ENCODE peak calls at places on chromosomes 13 and 19, in six cellular contexts. L is stomach, S is uterus, M is gastrocnemius medialis, V is psoas muscle, H is DND-41. O is an unnamed sample.

GRCh38 chr13:36059366-36059765 is 71.8 kb downstream of the DCLK1 start:
- DNase-seq in H (no peak), L (no peak), M (no peak), S (no peak), V (peak; percentile 52), O (no peak)

GRCh38 chr13:79989251-79989661 is 351.7 kb downstream of the SPRY2 start:
- DNase-seq in V (no peak), L (no peak), H (no peak), M (no peak), S (no peak), O (no peak)

GRCh38 chr13:83935566-83935965 is 53.3 kb upstream of the SLITRK1 start:
- DNase-seq in V (no peak), S (no peak), L (no peak), H (no peak), M (no peak), O (no peak)

GRCh38 chr19:52748336-52748950 is 13.6 kb upstream of the ZNF611 start:
- DNase-seq in L (no peak), M (peak; percentile 12), H (no peak), V (no peak), S (peak; percentile 39), O (no peak)

GRCh38 chr19:39038098-39038497 is 5.7 kb upstream of the FBXO27 start:
- DNase-seq in S (peak; percentile 18), M (no peak), V (no peak), H (no peak), L (peak; percentile 58), O (no peak)

GRCh38 chr19:9796113-9796773 is 22.6 kb downstream of the FBXL12 start:
- DNase-seq in H (peak; percentile 91), V (peak; percentile 84), L (peak; percentile 84), S (peak; percentile 82), M (peak; percentile 74), O (peak; percentile 91)

GRCh38 chr19:29588095-29588494 is 18.0 kb upstream of the POP4 start:
- DNase-seq in S (no peak), V (no peak), L (no peak), M (no peak), H (no peak), O (no peak)

GRCh38 chr13:112711528-112712265 is 21.9 kb downstream of the ATP11A start:
- DNase-seq in M (peak; percentile 85), V (peak; percentile 87), L (peak; percentile 74), S (peak; percentile 93), H (no peak), O (peak; percentile 67)

GRCh38 chr13:52345631-52346251 is 60.2 kb downstream of the THSD1 start:
- DNase-seq in V (no peak), H (no peak), M (no peak), S (no peak), L (no peak), O (no peak)

GRCh38 chr19:52689804-52690394 is 44.9 kb downstream of the ZNF611 start:
- DNase-seq in L (peak; percentile 28), S (peak; percentile 53), H (peak; percentile 52), V (peak; percentile 64), M (peak; percentile 12), O (no peak)

GRCh38 chr13:73059460-73060250 is 850 bp downstream of the KLF5 start:
- DNase-seq in H (peak; percentile 54), L (peak; percentile 75), S (peak; percentile 31), V (peak; percentile 85), M (peak; percentile 72), O (peak; percentile 66)
- TF ChIP-seq CTCF in H (peak; percentile 44), L (no peak), S (no peak), V (peak; percentile 22), M (no peak), O (no peak)

GRCh38 chr13:49220035-49220855 is at the start of gene MLNR:
- DNase-seq in S (no peak), H (no peak), L (no peak), M (no peak), V (peak; percentile 58), O (no peak)

GRCh38 chr13:49219647-49220034 is 497 bp upstream of the MLNR start:
- DNase-seq in M (no peak), S (no peak), H (no peak), V (no peak), L (no peak), O (no peak)

GRCh38 chr13:49216334-49216733 is 3.8 kb upstream of the MLNR start:
- DNase-seq in M (no peak), H (no peak), L (no peak), S (no peak), V (no peak), O (no peak)

GRCh38 chr13:49218493-49219051 is 1.6 kb upstream of the MLNR start:
- DNase-seq in M (no peak), L (no peak), V (no peak), H (no peak), S (no peak), O (no peak)

DNA sequence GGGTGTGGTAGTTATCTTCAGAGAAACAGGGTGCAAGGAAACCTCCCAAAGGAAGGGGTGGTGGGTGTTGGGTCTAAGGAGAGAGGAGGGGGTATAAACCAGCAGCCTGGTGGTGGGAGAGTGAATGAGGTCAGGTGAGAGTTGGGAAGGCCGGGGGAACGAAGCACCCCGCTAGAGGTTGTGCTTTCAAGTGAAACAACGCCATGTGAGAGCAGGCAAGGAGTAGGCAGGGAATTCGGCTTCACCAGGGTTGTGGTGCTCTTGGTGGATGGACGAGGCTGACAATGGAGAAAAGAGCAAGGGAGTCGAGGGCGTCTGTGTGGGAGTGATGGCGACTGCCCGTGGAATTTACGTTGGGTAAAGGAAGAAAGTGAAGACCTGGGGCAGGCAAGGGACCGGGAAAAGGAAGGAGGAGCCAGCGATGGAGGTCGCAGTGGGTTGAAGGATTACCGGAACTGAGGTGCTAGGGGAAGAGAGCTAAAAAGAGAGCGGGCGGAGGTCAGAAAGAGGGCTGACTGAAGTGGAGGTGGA is 2.1 kb upstream of the MLNR start:
- DNase-seq in L (no peak), S (no peak), M (no peak), H (no peak), V (no peak), O (no peak)
- H3K4me3 ChIP-seq in L (no peak overlapping the region), S (no peak overlapping the region), M (no peak overlapping the region), H (no peak overlapping the region), V (no peak overlapping the region), O (no peak overlapping the region)

DNA sequence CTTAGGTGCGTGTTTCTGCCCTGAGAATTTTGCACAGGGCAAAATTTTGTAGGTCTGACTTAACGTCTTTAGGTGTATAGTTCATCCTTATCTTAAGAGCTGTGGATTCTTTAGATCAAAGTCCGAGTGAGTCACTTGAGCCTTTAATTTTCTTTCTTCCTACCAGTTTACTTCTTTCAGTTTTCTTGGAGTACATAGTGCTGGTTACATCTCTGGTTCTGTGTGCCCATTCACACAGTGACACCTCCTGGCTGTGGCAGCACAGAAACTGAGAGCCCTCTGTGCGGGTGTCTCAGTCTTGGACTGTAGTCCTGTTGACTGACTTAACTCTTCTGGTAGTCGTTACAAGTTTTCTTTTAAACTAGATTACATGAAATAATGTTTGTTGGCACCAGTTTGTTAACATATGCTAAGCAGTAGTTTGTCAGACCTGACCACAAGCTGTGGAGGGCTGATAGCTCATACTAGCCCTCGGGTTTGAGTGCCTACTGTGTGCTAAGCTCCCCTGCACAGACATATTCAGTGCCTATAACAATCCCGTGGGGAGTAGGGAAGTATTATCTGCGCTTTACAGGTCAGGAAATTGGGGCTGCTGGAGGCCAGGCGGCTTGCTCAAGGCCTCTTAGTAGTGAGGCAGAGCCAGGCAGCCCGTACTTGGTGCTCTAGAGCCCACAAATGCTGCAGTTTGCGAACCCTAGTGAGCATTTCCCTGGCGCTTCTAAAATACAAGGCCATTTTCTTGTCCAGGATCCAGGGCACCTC is 1.6 kb downstream of the GATAD2A start:
- DNase-seq in S (no peak), V (peak; percentile 65), L (peak; percentile 59), H (peak; percentile 37), M (peak; percentile 49), O (no peak)
- TF ChIP-seq CTCF in S (no peak), V (peak; percentile 34), L (no peak), H (peak; percentile 47), M (peak; percentile 45), O (peak; percentile 30)

DNA sequence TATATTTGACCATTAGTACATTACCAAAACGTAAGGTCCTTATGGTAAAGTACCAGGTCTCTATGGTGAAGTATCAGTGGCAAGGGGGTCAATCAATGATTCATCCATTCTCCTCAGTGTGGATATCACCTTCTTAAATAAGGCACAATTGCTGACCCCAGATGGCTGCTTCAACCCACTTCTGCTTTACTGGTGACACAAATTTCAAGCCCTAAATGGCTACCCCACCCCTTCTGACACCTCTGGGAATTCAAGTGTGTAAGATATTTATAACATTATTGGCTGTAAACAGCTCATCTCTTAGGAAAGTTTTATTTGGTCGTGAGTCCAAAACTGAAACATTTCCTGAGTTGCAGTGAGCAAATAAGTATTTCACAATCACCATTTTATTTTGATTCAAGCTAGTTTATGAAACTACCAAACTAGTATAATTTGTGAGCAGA is 7.9 kb upstream of the WBP4 start:
- DNase-seq in V (no peak), S (no peak), L (no peak), M (peak; percentile 52), H (no peak), O (no peak)
- H3K4me3 ChIP-seq in V (peak overlapping the region; percentile 15), S (no peak overlapping the region), L (no peak overlapping the region), M (no peak overlapping the region), H (no peak overlapping the region), O (no peak overlapping the region)

GRCh38 chr19:49502866-49503581 is 6.8 kb downstream of the RPS11 start:
- DNase-seq in S (peak; percentile 56), V (no peak), M (peak; percentile 43), L (peak; percentile 51), H (no peak), O (no peak)
- TF ChIP-seq CTCF in S (peak; percentile 70), V (peak; percentile 65), M (peak; percentile 73), L (no peak), H (peak; percentile 53), O (peak; percentile 49)

GRCh38 chr19:19597809-19598306 is 20.6 kb downstream of the PBX4 start:
- DNase-seq in M (no peak), H (no peak), S (no peak), L (no peak), V (no peak), O (no peak)
- H3K4me3 ChIP-seq in M (no peak overlapping the region), H (no peak overlapping the region), S (no peak overlapping the region), L (no peak overlapping the region), V (no peak overlapping the region), O (no peak overlapping the region)

GRCh38 chr19:44714597-44715169 is 15.7 kb downstream of the CEACAM16 start:
- DNase-seq in M (no peak), H (no peak), L (no peak), S (no peak), V (no peak), O (no peak)
- TF ChIP-seq CTCF in M (no peak), H (no peak), L (no peak), S (no peak), V (no peak), O (no peak)

O was measured in ascending aorta.